ENCODE peak calls at places on chromosomes 5 and 9, in five cellular contexts. I is AG09309, J is fibroblast of pulmonary artery, Z is lower lobe of right lung, B is ovary. T is an unnamed sample.

GRCh38 chr5:1264211-1264610 is 30.7 kb downstream of the TERT start:
- DNase-seq in I (no peak), J (no peak), Z (no peak), B (no peak), T (no peak)

GRCh38 chr5:132500931-132501628 is 10.5 kb upstream of the IRF1 start:
- DNase-seq in I (no peak), J (peak; percentile 74), Z (peak; percentile 74), B (peak; percentile 65), T (no peak)

GRCh38 chr5:442335-443238 is at the start of gene EXOC3:
- DNase-seq in I (no peak), J (peak; percentile 62), Z (peak; percentile 84), B (peak; percentile 69), T (no peak)

GRCh38 chr9:86734762-86735161 is 212.5 kb downstream of the GAS1 start:
- DNase-seq in I (no peak), J (peak; percentile 89), Z (no peak), B (no peak), T (no peak)

GRCh38 chr5:22470408-22470807 is 382.7 kb downstream of the CDH12 start:
- DNase-seq in I (no peak), J (no peak), Z (no peak), B (no peak), T (no peak)

GRCh38 chr5:172347653-172348052 is 64.1 kb upstream of the UBTD2 start:
- DNase-seq in I (no peak), J (peak; percentile 54), Z (no peak), B (no peak), T (no peak)

GRCh38 chr5:14946813-14947640 is 75.4 kb upstream of the ANKH start:
- DNase-seq in I (no peak), J (peak; percentile 22), Z (no peak), B (no peak), T (no peak)

GRCh38 chr5:72653586-72653985 is 146.4 kb upstream of the ZNF366 start:
- DNase-seq in I (no peak), J (no peak), Z (no peak), B (no peak), T (no peak)

GRCh38 chr5:161189452-161189851 is 337.4 kb upstream of the ATP10B start:
- DNase-seq in I (no peak), J (no peak), Z (no peak), B (no peak), T (no peak)

GRCh38 chr5:140966293-140967225 is at the start of gene PCDHAC2:
- DNase-seq in I (no peak), J (peak; percentile 21), Z (peak; percentile 70), B (no peak), T (no peak)

GRCh38 chr9:137433349-137433915 is 7.7 kb downstream of the ENTPD8 start:
- DNase-seq in I (no peak), J (no peak), Z (peak; percentile 39), B (no peak), T (no peak)

GRCh38 chr5:150219142-150219541 is 29.3 kb downstream of the SLC6A7 start:
- DNase-seq in I (no peak), J (peak; percentile 11), Z (no peak), B (no peak), T (no peak)

GRCh38 chr5:68875351-68875750 is 218.5 kb upstream of the SLC30A5 start:
- DNase-seq in I (no peak), J (no peak), Z (no peak), B (no peak), T (no peak)

GRCh38 chr9:137899551-137900360 is 22.2 kb downstream of the CACNA1B start:
- DNase-seq in I (no peak), J (no peak), Z (no peak), B (no peak), T (no peak)

GRCh38 chr9:100428871-100429654 is 2.1 kb downstream of the MSANTD3 start:
- DNase-seq in I (peak; percentile 98), J (peak; percentile 99), Z (no peak), B (peak; percentile 38), T (peak; percentile 98)

GRCh38 chr5:43422143-43422542 is 10.0 kb upstream of the CCL28 start:
- DNase-seq in I (no peak), J (peak; percentile 61), Z (no peak), B (no peak), T (peak; percentile 82)

GRCh38 chr5:175484824-175485223 is 6.5 kb downstream of the SFXN1 start:
- DNase-seq in I (no peak), J (no peak), Z (no peak), B (no peak), T (no peak)

GRCh38 chr9:70772591-70772990 is 348.8 kb downstream of the TRPM3 start:
- DNase-seq in I (no peak), J (no peak), Z (no peak), B (no peak), T (no peak)

GRCh38 chr5:140403613-140404012 is 2.0 kb downstream of the ANKHD1 start:
- DNase-seq in I (no peak), J (no peak), Z (no peak), B (no peak), T (no peak)

GRCh38 chr5:171676286-171676944 is 109.2 kb upstream of the SMIM23 start:
- DNase-seq in I (no peak), J (no peak), Z (peak; percentile 60), B (no peak), T (no peak)

GRCh38 chr5:173963867-173964429 is 25.0 kb upstream of the C5orf47 start:
- DNase-seq in I (no peak), J (no peak), Z (no peak), B (no peak), T (no peak)

GRCh38 chr5:55601209-55601618 is 66.5 kb upstream of the PLPP1 start:
- DNase-seq in I (no peak), J (peak; percentile 96), Z (peak; percentile 62), B (peak; percentile 61), T (peak; percentile 49)

GRCh38 chr9:120892748-120893584 is 16.0 kb upstream of the PHF19 start:
- DNase-seq in I (peak; percentile 49), J (peak; percentile 80), Z (no peak), B (no peak), T (no peak)

GRCh38 chr9:96392263-96392662 is 8.8 kb upstream of the SLC35D2 start:
- DNase-seq in I (no peak), J (no peak), Z (no peak), B (no peak), T (no peak)

GRCh38 chr5:146765089-146765832 is 113.3 kb downstream of the PPP2R2B start:
- DNase-seq in I (peak; percentile 10), J (no peak), Z (no peak), B (no peak), T (no peak)

GRCh38 chr5:96065577-96066385 is 104.1 kb upstream of the ELL2 start:
- DNase-seq in I (no peak), J (no peak), Z (no peak), B (no peak), T (no peak)

GRCh38 chr9:120845255-120845654 is 2.5 kb upstream of the PSMD5 start:
- DNase-seq in I (no peak), J (no peak), Z (no peak), B (no peak), T (no peak)

GRCh38 chr9:125829743-125830142 is 82.6 kb downstream of the PBX3 start:
- DNase-seq in I (no peak), J (peak; percentile 53), Z (no peak), B (peak; percentile 33), T (no peak)

GRCh38 chr9:36486933-36487481 is 85.7 kb upstream of the MELK start:
- DNase-seq in I (no peak), J (peak; percentile 21), Z (peak; percentile 74), B (peak; percentile 51), T (no peak)

GRCh38 chr5:133247881-133248642 is 196.2 kb downstream of the HSPA4 start:
- DNase-seq in I (no peak), J (peak; percentile 77), Z (peak; percentile 37), B (no peak), T (no peak)

GRCh38 chr5:3312299-3312698 is 283.3 kb upstream of the IRX1 start:
- DNase-seq in I (no peak), J (no peak), Z (no peak), B (no peak), T (no peak)

GRCh38 chr5:105688227-105688807 is 1982.4 kb downstream of the EFNA5 start:
- DNase-seq in I (no peak), J (no peak), Z (no peak), B (no peak), T (no peak)

GRCh38 chr5:162068412-162068811 is 839 bp downstream of the GABRG2 start:
- DNase-seq in I (no peak), J (peak; percentile 7), Z (peak; percentile 45), B (no peak), T (no peak)

GRCh38 chr9:34869390-34869789 is 88.7 kb upstream of the PHF24 start:
- DNase-seq in I (no peak), J (peak; percentile 60), Z (no peak), B (no peak), T (no peak)
- TF ChIP-seq CTCF in I (peak; percentile 36), J (peak; percentile 61), Z (peak; percentile 18), B (no peak), T (peak; percentile 56)

GRCh38 chr5:180591249-180591887 is at the start of gene SCGB3A1:
- DNase-seq in I (no peak), J (no peak), Z (peak; percentile 74), B (no peak), T (no peak)
- H3K4me3 ChIP-seq in I (no peak within 1 kb of the TSS), J (no peak within 1 kb of the TSS), Z (peak within 1 kb of the TSS; percentile 42), B (no peak within 1 kb of the TSS), T (no peak within 1 kb of the TSS)

GRCh38 chr9:117451336-117451735 is 36.5 kb upstream of the ASTN2 start:
- DNase-seq in I (no peak), J (no peak), Z (no peak), B (no peak), T (no peak)

GRCh38 chr9:117444466-117444865 is 29.6 kb upstream of the ASTN2 start:
- DNase-seq in I (no peak), J (no peak), Z (no peak), B (no peak), T (no peak)

DNA sequence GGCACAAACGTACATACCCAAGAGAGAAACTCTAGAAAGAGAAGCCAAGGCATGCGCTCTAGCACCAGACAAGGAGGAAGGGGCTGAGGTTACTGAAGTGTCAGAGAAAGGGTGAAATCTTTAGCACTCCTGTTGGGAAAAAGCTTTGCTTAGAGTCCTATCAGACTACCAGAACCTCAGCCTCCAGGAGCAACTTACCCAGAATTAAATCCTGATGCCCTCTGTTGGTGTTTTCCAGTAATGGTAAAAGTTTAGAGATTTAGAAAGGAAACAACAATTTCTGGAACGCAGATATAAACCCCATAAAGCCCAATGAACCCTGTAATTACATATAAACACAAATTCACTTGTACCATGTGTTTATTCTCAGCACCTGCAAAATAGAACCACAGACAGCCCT is 33.2 kb upstream of the ASTN2 start:
- DNase-seq in I (no peak), J (no peak), Z (no peak), B (no peak), T (no peak)
- TF ChIP-seq CTCF in I (no peak), J (no peak), Z (no peak), B (no peak), T (peak; percentile 27)

GRCh38 chr9:135480942-135481315 is 1.3 kb downstream of the PPP1R26 start:
- DNase-seq in I (no peak), J (no peak), Z (no peak), B (no peak), T (no peak)

GRCh38 chr9:135482015-135482754 is 2.6 kb downstream of the PPP1R26 start:
- DNase-seq in I (no peak), J (no peak), Z (no peak), B (no peak), T (no peak)

GRCh38 chr9:135478858-135479468 is 619 bp upstream of the PPP1R26 start:
- DNase-seq in I (no peak), J (peak; percentile 28), Z (peak; percentile 77), B (peak; percentile 40), T (no peak)

GRCh38 chr9:135479469-135480052 is at the start of gene PPP1R26:
- DNase-seq in I (no peak), J (no peak), Z (peak; percentile 60), B (no peak), T (no peak)

GRCh38 chr9:135480071-135480941 is 724 bp downstream of the PPP1R26 start:
- DNase-seq in I (no peak), J (peak; percentile 29), Z (peak; percentile 63), B (no peak), T (no peak)
- H3K4me3 ChIP-seq in I (peak overlapping the region; percentile 86), J (peak overlapping the region; percentile 74), Z (peak overlapping the region; percentile 73), B (peak overlapping the region; percentile 48), T (peak overlapping the region; percentile 88)

T was measured in epithelial cell of proximal tubule.